ENCODE peak calls at places on chromosomes 5 and 9, in seven cellular contexts. B, H, Q, P, G, T and W are unnamed samples.

GRCh38 chr9:112043423-112043822 is 131.7 kb downstream of the SUSD1 start:
- DNase-seq in B (no peak), H (no peak), Q (no peak), P (peak), G (no peak), T (peak), W (no peak)

GRCh38 chr5:116296335-116297072 is 211.7 kb downstream of the COMMD10 start:
- DNase-seq in B (no peak), H (no peak), Q (no peak), P (no peak), G (no peak), T (no peak), W (no peak)

GRCh38 chr9:129678844-129679243 is 13.4 kb downstream of the PRRX2 start:
- DNase-seq in B (no peak), H (no peak), Q (no peak), P (no peak), G (no peak), T (no peak), W (no peak)

GRCh38 chr5:168611163-168611562 is 32.0 kb upstream of the PANK3 start:
- DNase-seq in B (no peak), H (no peak), Q (no peak), P (no peak), G (no peak), T (peak), W (no peak)

GRCh38 chr5:174972291-174972690 is 247.9 kb downstream of the MSX2 start:
- DNase-seq in B (no peak), H (peak), Q (no peak), P (no peak), G (no peak), T (no peak), W (no peak)

GRCh38 chr5:372556-372910 is 51.0 kb downstream of the AHRR start:
- DNase-seq in B (peak), H (no peak), Q (no peak), P (no peak), G (no peak), T (peak), W (no peak)

GRCh38 chr9:123069010-123069481 is 35.6 kb downstream of the GPR21 start:
- DNase-seq in B (no peak), H (no peak), Q (no peak), P (peak), G (no peak), T (peak), W (peak)

GRCh38 chr5:72511371-72512178 is 4.4 kb upstream of the ZNF366 start:
- DNase-seq in B (no peak), H (peak), Q (no peak), P (no peak), G (no peak), T (peak), W (no peak)

GRCh38 chr9:80560976-80561375 is 989.2 kb downstream of the TLE4 start:
- DNase-seq in B (no peak), H (no peak), Q (no peak), P (no peak), G (no peak), T (no peak), W (no peak)

GRCh38 chr9:101117091-101117490 is 88.6 kb downstream of the PLPPR1 start:
- DNase-seq in B (no peak), H (no peak), Q (no peak), P (no peak), G (no peak), T (no peak), W (no peak)

GRCh38 chr5:6399978-6400910 is 21.9 kb upstream of the MED10 start:
- DNase-seq in B (no peak), H (no peak), Q (no peak), P (peak), G (no peak), T (peak), W (peak)

GRCh38 chr9:99491408-99492259 is 269.6 kb downstream of the SEC61B start:
- DNase-seq in B (no peak), H (no peak), Q (no peak), P (peak), G (no peak), T (peak), W (peak)

GRCh38 chr5:152514827-152515397 is 109.8 kb upstream of the NMUR2 start:
- DNase-seq in B (no peak), H (peak), Q (no peak), P (peak), G (peak), T (peak), W (no peak)

GRCh38 chr5:73858786-73859185 is 232.8 kb downstream of the ARHGEF28 start:
- DNase-seq in B (no peak), H (no peak), Q (no peak), P (no peak), G (no peak), T (peak), W (no peak)

GRCh38 chr9:123225995-123226394 is 42.4 kb downstream of the STRBP start:
- DNase-seq in B (no peak), H (no peak), Q (no peak), P (peak), G (no peak), T (peak), W (no peak)

GRCh38 chr5:142866563-142867275 is 96.5 kb downstream of the ARHGAP26 start:
- DNase-seq in B (no peak), H (peak), Q (peak), P (peak), G (peak), T (peak), W (no peak)

GRCh38 chr5:57468481-57469165 is 14.0 kb downstream of the ACTBL2 start:
- DNase-seq in B (no peak), H (no peak), Q (no peak), P (peak), G (no peak), T (peak), W (peak)

GRCh38 chr9:121281614-121282291 is 13.8 kb downstream of the GSN start:
- DNase-seq in B (peak), H (peak), Q (peak), P (peak), G (no peak), T (peak), W (no peak)

GRCh38 chr5:115452791-115453190 is 91.8 kb downstream of the FEM1C start:
- DNase-seq in B (no peak), H (peak), Q (no peak), P (no peak), G (no peak), T (no peak), W (peak)

GRCh38 chr5:73299665-73300435 is 126.9 kb downstream of the TMEM174 start:
- DNase-seq in B (no peak), H (no peak), Q (no peak), P (peak), G (no peak), T (peak), W (no peak)

GRCh38 chr5:133358271-133358670 is 254.1 kb downstream of the FSTL4 start:
- DNase-seq in B (no peak), H (no peak), Q (no peak), P (no peak), G (no peak), T (no peak), W (no peak)

GRCh38 chr5:103562453-103563157 is at the start of gene NUDT12:
- DNase-seq in B (peak), H (peak), Q (peak), P (peak), G (no peak), T (peak), W (peak)

GRCh38 chr9:121463026-121463827 is 36.4 kb downstream of the GGTA1 start:
- DNase-seq in B (peak), H (no peak), Q (no peak), P (no peak), G (peak), T (no peak), W (no peak)

GRCh38 chr5:173771058-173771742 is 116.9 kb upstream of the CPEB4 start:
- DNase-seq in B (no peak), H (peak), Q (no peak), P (no peak), G (no peak), T (peak), W (no peak)

GRCh38 chr5:131983244-131983771 is 28.1 kb downstream of the ACSL6 start:
- DNase-seq in B (no peak), H (no peak), Q (no peak), P (no peak), G (no peak), T (no peak), W (no peak)

GRCh38 chr9:122226142-122226757 is 2.5 kb downstream of the LHX6 start:
- DNase-seq in B (no peak), H (no peak), Q (no peak), P (no peak), G (no peak), T (no peak), W (no peak)

GRCh38 chr5:149002761-149003689 is 59.8 kb downstream of the SH3TC2 start:
- DNase-seq in B (no peak), H (no peak), Q (no peak), P (peak), G (no peak), T (peak), W (no peak)

GRCh38 chr5:63959177-63959982 is 2.9 kb downstream of the HTR1A start:
- DNase-seq in B (peak), H (no peak), Q (no peak), P (no peak), G (no peak), T (no peak), W (no peak)

GRCh38 chr9:133778336-133778995 is 40.3 kb upstream of the SARDH start:
- DNase-seq in B (no peak), H (no peak), Q (no peak), P (no peak), G (no peak), T (no peak), W (no peak)

GRCh38 chr5:138068742-138069375 is 15.0 kb upstream of the WNT8A start:
- DNase-seq in B (peak), H (peak), Q (peak), P (peak), G (peak), T (peak), W (peak)

GRCh38 chr9:33166263-33167083 is 663 bp downstream of the B4GALT1 start:
- DNase-seq in B (peak), H (peak), Q (no peak), P (peak), G (peak), T (peak), W (no peak)

GRCh38 chr5:147160923-147161663 is 73.7 kb upstream of the STK32A start:
- DNase-seq in B (no peak), H (no peak), Q (no peak), P (no peak), G (no peak), T (no peak), W (no peak)

GRCh38 chr9:88905506-88905905 is 85.8 kb upstream of the S1PR3 start:
- DNase-seq in B (no peak), H (no peak), Q (no peak), P (peak), G (no peak), T (peak), W (no peak)

GRCh38 chr9:110029815-110030480 is 178.0 kb downstream of the C9orf152 start:
- DNase-seq in B (no peak), H (no peak), Q (no peak), P (no peak), G (no peak), T (no peak), W (no peak)

GRCh38 chr5:168829044-168829443 is 249.9 kb upstream of the PANK3 start:
- DNase-seq in B (no peak), H (no peak), Q (no peak), P (no peak), G (no peak), T (no peak), W (no peak)

GRCh38 chr5:151094861-151095260 is 14.0 kb upstream of the TNIP1 start:
- DNase-seq in B (no peak), H (peak), Q (no peak), P (peak), G (no peak), T (peak), W (no peak)
- H3K4me3 ChIP-seq in B (no peak), H (no peak), Q (no peak), P (no peak), G (no peak), T (no peak), W (no peak)

DNA sequence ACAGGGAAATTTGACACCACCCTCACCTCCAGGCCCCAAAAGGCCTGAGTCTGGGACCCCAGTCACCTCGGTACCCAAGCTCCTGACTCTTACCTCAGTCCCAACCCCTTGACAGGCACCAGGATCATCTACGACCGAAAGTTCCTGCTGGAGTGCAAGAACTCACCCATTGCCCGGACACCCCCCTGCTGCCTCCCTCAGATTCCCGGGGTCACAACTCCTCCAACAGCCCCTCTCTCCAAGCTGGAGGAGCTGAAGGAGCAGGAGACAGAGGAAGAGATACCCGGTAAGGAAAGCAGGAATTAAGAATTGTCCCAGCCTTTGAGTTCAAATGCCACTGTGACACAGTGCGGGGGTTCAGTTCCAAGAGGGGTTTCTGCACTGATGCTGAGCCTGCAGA is 1.3 kb downstream of the EIF4EBP3 start:
- DNase-seq in B (no peak), H (no peak), Q (peak), P (no peak), G (no peak), T (no peak), W (no peak)
- H3K4me3 ChIP-seq in B (no peak), H (no peak), Q (no peak), P (peak), G (no peak), T (no peak), W (no peak)

GRCh38 chr9:68706579-68707201 is 1.6 kb downstream of the PIP5K1B start:
- DNase-seq in B (no peak), H (peak), Q (no peak), P (no peak), G (peak), T (no peak), W (no peak)

GRCh38 chr9:68708513-68708912 is 3.5 kb downstream of the PIP5K1B start:
- DNase-seq in B (no peak), H (no peak), Q (no peak), P (no peak), G (no peak), T (no peak), W (no peak)

GRCh38 chr9:68709291-68709970 is 4.4 kb downstream of the PIP5K1B start:
- DNase-seq in B (no peak), H (peak), Q (no peak), P (no peak), G (no peak), T (no peak), W (no peak)

GRCh38 chr9:68710082-68710481 is 5.0 kb downstream of the PIP5K1B start:
- DNase-seq in B (no peak), H (no peak), Q (no peak), P (no peak), G (no peak), T (no peak), W (no peak)

DNA sequence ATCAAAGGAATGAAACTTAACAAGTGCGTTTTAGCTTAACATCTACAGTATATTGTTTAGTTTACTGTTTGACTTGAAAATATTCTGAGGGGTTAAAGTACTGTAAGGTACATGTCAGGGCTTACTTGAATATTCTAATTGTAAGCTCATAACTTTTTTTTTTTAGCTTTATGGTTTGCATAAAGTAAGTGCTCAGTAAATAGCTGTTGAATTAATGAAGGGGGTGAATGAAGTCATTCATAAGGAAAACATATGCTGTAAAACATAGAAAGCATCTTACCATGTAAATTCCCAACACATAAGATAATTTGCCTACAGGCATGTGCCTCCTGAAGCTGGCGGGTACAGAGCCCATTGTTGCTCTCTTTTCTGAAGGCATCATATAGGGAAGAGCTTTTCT is 3.0 kb downstream of the PIP5K1B start:
- DNase-seq in B (no peak), H (no peak), Q (no peak), P (no peak), G (no peak), T (no peak), W (no peak)
- H3K4me3 ChIP-seq in B (no peak), H (peak), Q (no peak), P (no peak), G (no peak), T (no peak), W (no peak)

GRCh38 chr5:154388842-154389241 is 57.0 kb upstream of the SAP30L start:
- DNase-seq in B (no peak), H (no peak), Q (no peak), P (no peak), G (no peak), T (no peak), W (no peak)

GRCh38 chr5:154380263-154380662 is 65.5 kb upstream of the SAP30L start:
- DNase-seq in B (no peak), H (no peak), Q (no peak), P (no peak), G (no peak), T (no peak), W (no peak)

GRCh38 chr5:154384480-154385235 is 61.1 kb upstream of the SAP30L start:
- DNase-seq in B (no peak), H (no peak), Q (no peak), P (no peak), G (peak), T (no peak), W (no peak)

GRCh38 chr5:154386952-154387629 is 58.7 kb upstream of the SAP30L start:
- DNase-seq in B (no peak), H (peak), Q (no peak), P (no peak), G (no peak), T (no peak), W (no peak)

GRCh38 chr5:154385236-154385512 is 60.6 kb upstream of the SAP30L start:
- DNase-seq in B (no peak), H (no peak), Q (no peak), P (no peak), G (peak), T (no peak), W (no peak)
- H3K4me3 ChIP-seq in B (no peak), H (no peak), Q (no peak), P (no peak), G (peak), T (no peak), W (no peak)

GRCh38 chr9:35797311-35798109 is 6.1 kb downstream of the NPR2 start:
- DNase-seq in B (no peak), H (no peak), Q (no peak), P (no peak), G (no peak), T (no peak), W (no peak)

GRCh38 chr9:35806101-35806500 is 6.0 kb downstream of the SPAG8 start:
- DNase-seq in B (no peak), H (no peak), Q (no peak), P (no peak), G (no peak), T (no peak), W (no peak)

GRCh38 chr9:35798658-35799366 is 7.4 kb downstream of the NPR2 start:
- DNase-seq in B (no peak), H (no peak), Q (no peak), P (no peak), G (no peak), T (peak), W (no peak)

GRCh38 chr9:35800530-35800929 is 9.1 kb downstream of the NPR2 start:
- DNase-seq in B (no peak), H (no peak), Q (no peak), P (no peak), G (no peak), T (no peak), W (no peak)

GRCh38 chr9:35801328-35802128 is 10.1 kb downstream of the NPR2 start:
- DNase-seq in B (no peak), H (no peak), Q (no peak), P (no peak), G (no peak), T (no peak), W (no peak)
- H3K4me3 ChIP-seq in B (no peak), H (no peak), Q (no peak), P (no peak), G (no peak), T (no peak), W (no peak)

GRCh38 chr9:131436865-131437271 is 43.0 kb downstream of the PRRC2B start:
- DNase-seq in B (no peak), H (no peak), Q (no peak), P (no peak), G (no peak), T (no peak), W (no peak)
- H3K4me3 ChIP-seq in B (no peak), H (no peak), Q (no peak), P (no peak), G (no peak), T (no peak), W (no peak)